ENCODE peak calls at places on chromosomes 11 and 22, in four cellular contexts. M is IMR-90; S is CD8-positive, alpha-beta T cell; O is body of pancreas. X is an unnamed sample. For H3K4me1, the result is how much of the 10 kb centered on the place peaks cover.

GRCh38 chr11:58626915-58627483 is 4.5 kb downstream of the CNTF start:
- DNase-seq in O (no peak), S (no peak), M (peak), X (no peak)

GRCh38 chr11:30424336-30424735 is 101.4 kb downstream of the ARL14EP start:
- DNase-seq in M (no peak), S (no peak), O (no peak), X (no peak)

GRCh38 chr11:108199446-108200321 is 22.8 kb downstream of the NPAT start:
- DNase-seq in S (no peak), O (no peak), M (peak), X (no peak)

GRCh38 chr11:71244116-71244815 is 8.1 kb downstream of the SHANK2 start:
- DNase-seq in S (no peak), O (no peak), M (peak), X (no peak)

GRCh38 chr22:19631899-19632670 is 82.2 kb upstream of the SEPTIN5 start:
- DNase-seq in O (peak), S (no peak), M (peak), X (no peak)

GRCh38 chr11:128911239-128911638 is 20.1 kb downstream of the KCNJ5 start:
- DNase-seq in O (no peak), S (no peak), M (no peak), X (no peak)

GRCh38 chr11:45982656-45983470 is 60.4 kb downstream of the LARGE2 start:
- DNase-seq in M (peak), S (no peak), O (peak), X (no peak)

GRCh38 chr22:47407626-47408025 is 645.2 kb downstream of the TBC1D22A start:
- DNase-seq in O (no peak), M (no peak), S (no peak), X (no peak)

GRCh38 chr22:50030315-50031188 is 18.0 kb upstream of the IL17REL start:
- DNase-seq in S (peak), O (peak), M (peak), X (peak)
- H3K4me1 ChIP-seq in S (under half), O (under half), M (under half), X (under half)

GRCh38 chr11:8016396-8016949 is 29.3 kb downstream of the EIF3F start:
- DNase-seq in M (no peak), S (no peak), O (no peak), X (no peak)

GRCh38 chr11:8015753-8016239 is 28.7 kb downstream of the EIF3F start:
- DNase-seq in S (no peak), M (peak), O (no peak), X (no peak)

GRCh38 chr11:8011981-8012444 is 24.9 kb downstream of the EIF3F start:
- DNase-seq in M (peak), O (no peak), S (no peak), X (no peak)

GRCh38 chr11:8011383-8011782 is 24.2 kb downstream of the EIF3F start:
- DNase-seq in O (no peak), M (no peak), S (no peak), X (no peak)

GRCh38 chr11:8013833-8014232 is 26.7 kb downstream of the EIF3F start:
- DNase-seq in M (no peak), O (no peak), S (no peak), X (no peak)
- H3K4me1 ChIP-seq in M (under half), O (under half), S (under half), X (under half)

DNA sequence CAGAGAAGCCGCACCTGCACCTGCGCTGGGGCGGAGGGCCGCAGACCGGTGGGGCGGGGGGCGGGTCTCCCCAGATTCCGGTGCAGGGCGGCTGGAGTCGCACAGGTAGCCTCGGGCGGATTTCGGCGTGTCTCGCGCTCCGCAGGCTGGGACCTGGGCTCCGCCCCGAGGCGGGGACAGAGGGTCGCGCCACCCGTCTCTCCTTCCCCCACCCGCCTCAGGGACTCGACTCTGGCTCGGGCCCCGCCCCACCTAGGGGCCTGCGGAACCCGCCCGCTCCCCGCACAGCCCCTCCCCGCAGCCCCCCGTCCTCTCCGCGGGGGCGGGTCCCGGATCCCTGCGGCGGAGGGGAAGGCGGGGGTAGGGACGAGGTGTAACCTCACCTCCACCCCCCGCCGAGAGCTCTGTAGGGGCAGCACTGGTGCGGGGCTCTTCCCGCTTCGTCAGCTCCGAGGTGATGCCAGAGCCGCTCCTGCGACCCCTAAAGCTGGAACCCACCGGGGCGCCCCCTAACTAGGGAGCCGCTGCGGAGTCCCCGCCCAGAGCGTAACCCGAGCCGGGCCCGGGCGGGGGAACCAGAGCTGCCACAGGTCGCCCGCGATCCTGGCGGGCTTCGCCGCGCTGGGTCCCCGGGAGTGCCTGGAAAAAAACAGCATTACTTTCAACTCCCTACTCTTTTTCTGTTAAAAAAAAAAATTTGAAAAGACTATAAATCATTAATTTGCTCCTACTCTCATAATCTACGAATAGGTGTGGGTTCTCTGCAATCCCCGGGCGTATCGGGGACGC is at the start of gene SLC29A2:
- DNase-seq in O (peak), S (peak), M (no peak), X (no peak)
- H3K4me1 ChIP-seq in O (under half), S (under half), M (under half), X (under half)

DNA sequence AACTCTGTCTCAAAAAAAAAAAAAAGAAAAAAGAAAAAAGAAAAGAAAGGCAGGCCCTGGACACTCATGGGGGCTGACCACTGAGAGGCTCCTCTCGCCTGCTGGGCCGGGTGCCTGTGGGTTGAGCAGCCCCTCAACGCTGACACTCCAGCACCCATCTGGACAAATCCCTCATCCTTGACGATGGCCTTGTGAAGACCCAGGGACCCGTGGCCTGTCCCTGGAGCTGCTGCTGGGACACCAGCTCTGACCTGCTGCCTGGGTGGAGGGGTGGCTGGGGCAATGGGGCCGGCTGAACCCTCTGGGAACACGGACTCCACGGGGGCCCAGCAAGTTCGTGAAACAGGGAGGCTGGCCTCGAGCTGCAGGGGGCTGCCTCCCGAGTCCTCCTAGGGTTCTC is 10.5 kb upstream of the BID start:
- DNase-seq in S (no peak), O (no peak), M (no peak), X (no peak)
- H3K4me1 ChIP-seq in S (under half), O (under half), M (under half), X (under half)

X was measured in tibial nerve.